ENCODE peak calls at places on chromosomes 5 and 9, in seven cellular contexts. C is NT2/D1; Y is iris pigment epithelial cell; J is Daoy; E is SW 1271; N is activated T-helper 1 cell treated with anti-CD3 and anti-CD28 coated beads, Interleukin-12 subunit alpha, Interleukin-12 subunit beta, Interleukin-2, Interleukin-4 antibody, amounts not matched to agents 30 ng/mL and 10 ng/mL and 1 ng/mL, durations not matched to agents 14 hours and 24 hours and 36 hours; K is psoas muscle. U is an unnamed sample.

GRCh38 chr5:150576449-150576949 is 64.0 kb upstream of the SYNPO start:
- DNase-seq in C (no peak), Y (no peak), J (no peak), E (no peak), N (no peak), K (no peak), U (no peak)

GRCh38 chr9:76893395-76893932 is 12.4 kb downstream of the PRUNE2 start:
- DNase-seq in C (no peak), Y (no peak), J (no peak), E (no peak), N (no peak), K (peak), U (no peak)

GRCh38 chr9:82333671-82334070 is 345.1 kb downstream of the SPATA31D1 start:
- DNase-seq in C (no peak), Y (no peak), J (no peak), E (no peak), N (no peak), K (no peak), U (no peak)

GRCh38 chr9:126499911-126500599 is 113.7 kb upstream of the LMX1B start:
- DNase-seq in C (no peak), Y (no peak), J (no peak), E (no peak), N (no peak), K (no peak), U (peak)

GRCh38 chr5:151123897-151124751 is 33.5 kb downstream of the ANXA6 start:
- DNase-seq in C (no peak), Y (peak), J (peak), E (no peak), N (no peak), K (peak), U (no peak)

GRCh38 chr5:168833383-168833782 is 254.2 kb upstream of the PANK3 start:
- DNase-seq in C (no peak), Y (no peak), J (no peak), E (no peak), N (no peak), K (no peak), U (no peak)

GRCh38 chr9:99824378-99825157 is 2.9 kb downstream of the NR4A3 start:
- DNase-seq in C (peak), Y (peak), J (peak), E (no peak), N (peak), K (no peak), U (peak)

GRCh38 chr5:23507278-23507685 is at the start of gene PRDM9:
- DNase-seq in C (peak), Y (peak), J (peak), E (peak), N (no peak), K (peak), U (no peak)

GRCh38 chr9:111078391-111079038 is 40.2 kb upstream of the LPAR1 start:
- DNase-seq in C (no peak), Y (peak), J (peak), E (no peak), N (no peak), K (no peak), U (no peak)

GRCh38 chr5:173035904-173036707 is 20.0 kb upstream of the CREBRF start:
- DNase-seq in C (no peak), Y (no peak), J (no peak), E (no peak), N (no peak), K (no peak), U (no peak)

GRCh38 chr5:32426440-32427151 is 17.9 kb downstream of the ZFR start:
- DNase-seq in C (no peak), Y (no peak), J (no peak), E (no peak), N (no peak), K (no peak), U (no peak)

GRCh38 chr9:126373241-126373640 is 46.6 kb downstream of the MVB12B start:
- DNase-seq in C (no peak), Y (peak), J (peak), E (no peak), N (no peak), K (no peak), U (no peak)

GRCh38 chr5:75536147-75536546 is 24.5 kb downstream of the POLK start:
- DNase-seq in C (no peak), Y (no peak), J (no peak), E (no peak), N (no peak), K (no peak), U (no peak)

GRCh38 chr9:110303136-110303535 is 34.5 kb downstream of the TXNDC8 start:
- DNase-seq in C (no peak), Y (peak), J (no peak), E (no peak), N (no peak), K (no peak), U (peak)

GRCh38 chr5:76401801-76402250 is 1.3 kb upstream of the IQGAP2 start:
- DNase-seq in C (no peak), Y (no peak), J (no peak), E (no peak), N (no peak), K (no peak), U (peak)

GRCh38 chr9:129584136-129584535 is 36.8 kb downstream of the C9orf50 start:
- DNase-seq in C (peak), Y (peak), J (peak), E (peak), N (peak), K (peak), U (peak)

GRCh38 chr5:9198399-9198798 is 347.5 kb downstream of the SEMA5A start:
- DNase-seq in C (no peak), Y (peak), J (no peak), E (no peak), N (no peak), K (no peak), U (no peak)

GRCh38 chr9:36316629-36317317 is 58.5 kb upstream of the GNE start:
- DNase-seq in C (no peak), Y (no peak), J (no peak), E (no peak), N (no peak), K (no peak), U (no peak)

GRCh38 chr9:128833696-128834095 is 4.1 kb upstream of the SPOUT1 start:
- DNase-seq in C (no peak), Y (no peak), J (no peak), E (no peak), N (no peak), K (no peak), U (no peak)

GRCh38 chr5:65020492-65020891 is 251.8 kb downstream of the CWC27 start:
- DNase-seq in C (no peak), Y (peak), J (peak), E (no peak), N (no peak), K (no peak), U (no peak)

GRCh38 chr9:136046555-136046921 is 48.6 kb downstream of the NACC2 start:
- DNase-seq in C (no peak), Y (no peak), J (no peak), E (no peak), N (no peak), K (no peak), U (no peak)

GRCh38 chr9:69421908-69422801 is 97.1 kb downstream of the ENTREP1 start:
- DNase-seq in C (peak), Y (peak), J (peak), E (no peak), N (peak), K (peak), U (peak)